ENCODE peak calls at places on chromosomes 11 and 22, in six cellular contexts. H is T-helper 2 cell; L is stimulated activated CD4-positive, alpha-beta T cell treated with anti-CD3 and anti-CD28 coated beads, Interleukin-2, amount 100 ng/mL, for 24 hours; I is fibroblast of lung; M is cardiac muscle cell; W is A549. D is an unnamed sample.

GRCh38 chr11:113387605-113388211 is at the start of gene ANKK1:
- DNase-seq in W (no peak), L (peak), M (no peak), I (no peak), H (no peak), D (no peak)

GRCh38 chr11:128830836-128831780 is 36.0 kb downstream of the KCNJ1 start:
- DNase-seq in H (peak), W (peak), M (peak), L (peak), I (peak), D (peak)

GRCh38 chr11:132278801-132279574 is 908.6 kb downstream of the NTM start:
- DNase-seq in M (peak), L (no peak), W (peak), I (peak), H (no peak), D (no peak)

GRCh38 chr22:44147036-44147645 is 33.6 kb upstream of the PARVG start:
- DNase-seq in H (no peak), L (no peak), W (no peak), I (no peak), M (no peak), D (no peak)

GRCh38 chr11:46353706-46354105 is 6.4 kb downstream of the DGKZ start:
- DNase-seq in M (peak), L (peak), I (peak), H (no peak), W (no peak), D (no peak)

GRCh38 chr11:43282607-43283440 is 29.0 kb upstream of the API5 start:
- DNase-seq in L (peak), W (peak), H (peak), M (peak), I (peak), D (peak)

GRCh38 chr22:47043835-47044721 is 281.6 kb downstream of the TBC1D22A start:
- DNase-seq in I (peak), W (no peak), M (peak), L (no peak), H (no peak), D (peak)

GRCh38 chr22:49327411-49327810 is 500.3 kb downstream of the BRD1 start:
- DNase-seq in W (no peak), I (no peak), H (no peak), L (no peak), M (no peak), D (no peak)

GRCh38 chr11:76600124-76600655 is 70.4 kb downstream of the LRRC32 start:
- DNase-seq in L (no peak), W (no peak), H (no peak), M (no peak), I (no peak), D (no peak)

GRCh38 chr22:41367039-41367679 is 14.6 kb upstream of the TEF start:
- DNase-seq in I (peak), W (peak), M (peak), L (peak), H (no peak), D (peak)

GRCh38 chr22:30968015-30968923 is at the start of gene MORC2:
- DNase-seq in H (no peak), I (peak), W (peak), M (peak), L (no peak), D (peak)

GRCh38 chr22:45306139-45306538 is 3.6 kb upstream of the FAM118A start:
- DNase-seq in M (no peak), H (no peak), I (no peak), W (no peak), L (no peak), D (no peak)

D was measured in T47D.